ENCODE peak calls at places on chromosomes 6 and 20, in eight cellular contexts. N is progenitor cell of endocrine pancreas, P is GM06990, Z is psoas muscle, G is bronchial epithelial cell, V is fibroblast of the aortic adventitia, C is WTC11, J is upper lobe of right lung. M is an unnamed sample.

GRCh38 chr6:169723991-169724553 is at the start of gene PHF10:
- DNase-seq in Z (peak; percentile 65), P (peak; percentile 56), G (no peak), N (peak; percentile 35), V (no peak), C (peak; percentile 60), J (peak; percentile 73), M (peak; percentile 92)

GRCh38 chr6:98672681-98673475 is 161.5 kb upstream of the POU3F2 start:
- DNase-seq in J (no peak), P (no peak), Z (no peak), C (no peak), G (no peak), V (no peak), N (no peak), M (no peak)

GRCh38 chr6:35381132-35381531 is 38.8 kb downstream of the PPARD start:
- DNase-seq in V (peak; percentile 50), C (no peak), J (no peak), G (no peak), N (no peak), Z (no peak), P (no peak), M (no peak)

GRCh38 chr6:379367-380181 is 12.0 kb upstream of the IRF4 start:
- DNase-seq in G (no peak), N (no peak), V (no peak), C (no peak), P (no peak), J (no peak), Z (no peak), M (peak; percentile 77)

GRCh38 chr6:87922947-87923330 is 124.7 kb upstream of the SPACA1 start:
- DNase-seq in N (no peak), Z (no peak), P (peak; percentile 75), G (no peak), J (no peak), V (no peak), C (no peak), M (peak; percentile 66)

GRCh38 chr6:27866370-27867050 is 45.7 kb downstream of the OR2B2 start:
- DNase-seq in Z (no peak), P (no peak), G (peak; percentile 71), J (no peak), C (no peak), V (peak; percentile 76), N (no peak), M (peak; percentile 63)

GRCh38 chr6:53615633-53616449 is 49.7 kb downstream of the KLHL31 start:
- DNase-seq in J (no peak), V (peak; percentile 76), G (peak; percentile 100), N (no peak), Z (no peak), C (no peak), P (no peak), M (no peak)

GRCh38 chr20:32510601-32511357 is 74.4 kb downstream of the NOL4L start:
- DNase-seq in Z (no peak), G (peak; percentile 68), J (no peak), C (no peak), P (no peak), V (no peak), N (peak; percentile 38), M (peak; percentile 42)

GRCh38 chr6:26097268-26097875 is 10.1 kb downstream of the HFE start:
- DNase-seq in V (peak; percentile 78), Z (no peak), C (peak; percentile 68), G (peak; percentile 45), J (no peak), P (peak; percentile 35), N (peak; percentile 39), M (peak; percentile 35)

GRCh38 chr20:31698803-31699718 is 23.6 kb downstream of the BCL2L1 start:
- DNase-seq in Z (peak; percentile 67), V (peak; percentile 95), C (no peak), J (no peak), G (peak; percentile 100), N (no peak), P (peak; percentile 60), M (peak; percentile 70)

GRCh38 chr20:53099851-53100250 is 127.7 kb downstream of the TSHZ2 start:
- DNase-seq in J (no peak), C (no peak), V (peak; percentile 25), G (no peak), Z (no peak), P (no peak), N (no peak), M (no peak)

GRCh38 chr6:456358-456857 is 64.9 kb downstream of the IRF4 start:
- DNase-seq in J (no peak), C (peak; percentile 36), G (no peak), V (no peak), N (no peak), Z (no peak), P (no peak), M (no peak)

GRCh38 chr6:88473622-88474021 is 307.5 kb upstream of the CNR1 start:
- DNase-seq in N (no peak), C (no peak), G (no peak), J (no peak), P (no peak), V (no peak), Z (no peak), M (no peak)

GRCh38 chr6:157323924-157324276 is 581 bp upstream of the TMEM242 start:
- DNase-seq in N (peak; percentile 41), V (peak; percentile 81), J (peak; percentile 89), Z (peak; percentile 90), P (no peak), G (peak; percentile 72), C (peak; percentile 76), M (peak; percentile 35)
- TF ChIP-seq CTCF in N (no peak), V (peak; percentile 32), J (no peak), Z (no peak), P (peak; percentile 33), G (peak; percentile 31), C (no peak), M (no peak)

DNA sequence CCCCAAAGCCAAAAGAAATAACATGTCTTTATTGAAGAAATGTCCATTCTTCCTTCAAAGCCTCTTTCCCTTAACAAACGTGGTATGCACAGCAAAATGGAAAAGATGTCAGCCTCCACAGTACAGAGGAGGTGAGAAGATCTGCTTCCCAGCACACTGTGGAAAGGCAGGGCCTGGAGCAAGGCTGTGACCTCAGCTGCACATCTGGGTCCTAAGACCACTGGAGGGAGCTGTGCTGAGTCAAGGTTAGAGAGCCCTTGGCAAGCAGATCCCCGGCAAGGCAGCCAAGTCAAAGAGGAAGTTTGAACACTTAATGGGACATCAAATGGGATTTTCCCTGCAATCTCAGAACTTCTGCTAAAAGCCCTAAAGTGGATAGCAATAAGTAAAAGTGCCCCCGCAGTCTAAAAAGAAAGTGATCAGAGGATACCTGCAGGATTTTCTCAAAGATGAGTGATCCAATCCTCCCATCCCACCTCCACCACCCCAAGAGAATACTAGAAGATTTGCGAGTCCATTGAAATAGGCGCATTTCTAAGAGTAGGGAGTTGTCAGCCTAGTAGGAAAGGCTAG is 39.4 kb downstream of the UNC5CL start:
- DNase-seq in C (peak; percentile 72), V (peak; percentile 66), J (no peak), Z (peak; percentile 72), G (peak; percentile 44), P (no peak), N (no peak), M (peak; percentile 52)
- TF ChIP-seq CTCF in C (no peak), V (peak; percentile 56), J (peak; percentile 42), Z (peak; percentile 21), G (peak; percentile 40), P (peak; percentile 71), N (peak; percentile 56), M (peak; percentile 50)

DNA sequence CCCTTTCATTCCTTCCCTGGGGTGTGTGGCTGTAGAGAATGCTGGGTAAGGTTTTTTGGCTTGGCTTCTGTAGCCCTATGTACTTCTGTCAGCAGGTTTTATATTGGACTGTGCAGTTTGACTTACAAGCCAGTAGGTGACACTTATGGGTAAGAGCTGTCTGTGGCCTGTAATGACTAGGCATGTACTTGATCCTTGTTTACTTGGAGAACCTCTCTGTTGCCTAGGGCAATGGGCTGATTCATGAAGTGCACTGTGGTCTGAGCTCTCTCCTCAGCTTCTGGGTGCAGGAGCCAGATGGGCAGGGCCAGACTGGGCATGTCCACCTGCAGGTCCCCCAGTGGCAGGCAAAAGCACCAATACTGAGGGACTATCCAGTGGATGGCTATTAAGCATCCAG is 544.6 kb downstream of the ADGRB3 start:
- DNase-seq in P (peak; percentile 3), J (peak; percentile 41), Z (no peak), G (peak; percentile 63), V (no peak), N (no peak), C (no peak), M (no peak)
- TF ChIP-seq CTCF in P (no peak), J (no peak), Z (no peak), G (no peak), V (no peak), N (no peak), C (no peak), M (no peak)

DNA sequence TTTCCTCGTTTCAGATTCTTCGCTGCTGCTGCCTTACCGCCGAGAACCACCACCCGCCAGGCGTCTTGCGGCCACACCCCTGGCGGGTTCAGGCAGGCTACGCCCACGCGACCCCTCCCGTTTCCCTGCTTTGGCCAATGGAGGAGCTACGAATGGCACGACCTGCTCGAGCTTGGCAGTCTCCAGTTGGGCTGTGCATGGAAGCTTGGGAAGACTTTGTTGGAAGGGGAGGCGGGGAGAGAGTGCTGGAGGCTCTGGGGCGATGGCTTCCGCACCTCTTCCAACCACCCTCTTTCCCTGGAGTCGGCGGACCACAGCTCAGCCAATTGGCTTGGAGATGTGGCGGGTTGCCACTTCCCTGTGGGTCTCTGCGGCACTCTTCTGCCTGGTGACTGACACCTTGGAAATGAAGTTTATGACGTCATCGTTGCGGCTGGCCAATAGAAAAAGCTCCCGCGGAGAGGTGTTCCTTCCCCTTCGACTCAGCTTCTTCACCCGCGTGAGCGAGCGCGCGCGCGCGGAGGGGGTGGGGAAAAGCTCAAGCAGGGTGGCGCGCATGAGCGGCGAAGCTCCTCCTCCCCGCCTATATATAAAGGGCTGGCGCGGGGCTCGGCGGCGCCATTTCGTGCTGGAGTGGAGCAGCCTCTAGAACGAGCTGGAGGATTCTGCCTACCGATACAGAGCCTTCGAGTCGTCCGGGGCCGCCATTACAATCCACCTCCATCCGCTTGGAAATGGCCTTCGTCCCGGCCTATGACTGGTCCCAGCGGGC is 3.4 kb downstream of the BRD2 start:
- DNase-seq in C (peak; percentile 99), G (peak; percentile 99), V (peak; percentile 100), Z (peak; percentile 100), J (peak; percentile 99), P (peak; percentile 100), N (peak; percentile 99), M (peak; percentile 94)
- TF ChIP-seq CTCF in C (no peak), G (no peak), V (no peak), Z (no peak), J (no peak), P (no peak), N (no peak), M (no peak)

DNA sequence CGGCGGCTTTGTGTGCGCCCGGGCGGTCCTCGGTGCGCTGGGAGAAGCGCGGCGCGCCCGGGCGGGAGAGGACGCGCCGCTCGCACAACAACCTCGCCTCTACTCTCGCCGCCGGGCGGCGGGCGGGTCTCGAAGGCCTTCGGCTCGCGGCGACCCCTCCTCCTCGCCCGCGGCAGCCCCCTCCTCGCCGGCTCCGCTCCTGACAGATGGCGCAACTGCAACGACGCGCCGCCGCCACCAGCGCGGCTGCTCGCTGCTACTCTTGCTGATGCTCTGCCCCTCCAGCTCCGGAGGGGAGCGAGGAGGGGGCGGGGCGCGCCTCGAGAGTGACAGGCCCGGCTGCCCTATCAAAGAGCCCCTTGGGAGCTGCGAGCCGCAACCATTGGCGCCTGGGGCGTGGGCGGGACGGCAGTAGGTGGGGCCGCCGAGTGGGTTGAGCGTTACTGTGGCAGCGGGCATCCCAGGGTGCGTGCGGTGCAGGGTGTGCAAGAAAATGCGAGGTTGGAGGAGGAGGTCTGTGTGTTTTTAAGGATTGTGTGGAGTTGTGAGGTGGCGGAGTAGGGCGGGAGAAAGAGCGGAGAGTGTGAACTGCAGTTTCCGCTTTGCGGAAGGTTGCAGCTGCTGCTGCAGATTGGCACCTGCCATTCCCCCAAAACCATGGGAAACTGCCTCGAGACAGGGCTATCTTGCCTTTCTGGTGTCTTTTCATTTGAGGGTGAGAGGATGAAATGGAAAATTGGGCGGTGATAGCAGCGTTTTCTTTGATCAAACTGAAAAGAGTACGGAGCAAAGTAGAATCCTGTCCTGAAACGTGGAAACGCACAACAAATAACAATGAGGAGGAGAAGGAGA is at the start of gene FYN:
- DNase-seq in N (peak; percentile 99), G (peak; percentile 82), C (peak; percentile 99), P (peak; percentile 97), Z (peak; percentile 98), J (peak; percentile 99), V (peak; percentile 93), M (peak; percentile 99)
- TF ChIP-seq CTCF in N (peak; percentile 53), G (peak; percentile 24), C (no peak), P (peak; percentile 32), Z (peak; percentile 37), J (peak; percentile 41), V (peak; percentile 49), M (peak; percentile 2)